ENCODE peak calls at places on chromosomes 12 and 14, in nine cellular contexts. M is transverse colon; Q is A673; P is suprapubic skin; F is ACHN; G is NCI-H1417; H is H54; U is pancreas; S is stimulated activated CD4-positive, alpha-beta T cell treated with anti-CD3 and anti-CD28 coated beads, Interleukin-2, amount 100 ng/mL, for 48 hours. D is an unnamed sample.

GRCh38 chr14:74263181-74263580 is 23.9 kb downstream of the VSX2 start:
- DNase-seq in U (no peak), Q (no peak), S (no peak), H (no peak), F (no peak), G (no peak), M (no peak), P (no peak), D (no peak)

GRCh38 chr14:99192823-99193222 is 79.2 kb downstream of the BCL11B start:
- DNase-seq in H (no peak), F (no peak), S (no peak), M (no peak), P (no peak), U (no peak), G (no peak), Q (no peak), D (no peak)

GRCh38 chr12:84856156-84856900 is 56.3 kb downstream of the SLC6A15 start:
- DNase-seq in H (no peak), Q (no peak), G (no peak), U (no peak), S (no peak), M (no peak), F (no peak), P (no peak), D (no peak)

GRCh38 chr12:78473136-78473535 is 391.4 kb upstream of the SYT1 start:
- DNase-seq in H (no peak), G (no peak), U (no peak), Q (peak; percentile 65), P (no peak), F (no peak), S (no peak), M (no peak), D (no peak)

GRCh38 chr12:22121224-22121623 is 75.2 kb downstream of the CMAS start:
- DNase-seq in Q (no peak), U (no peak), H (no peak), G (no peak), M (peak; percentile 14), S (peak; percentile 37), F (peak; percentile 28), P (no peak), D (no peak)

GRCh38 chr14:34161351-34162169 is 210.7 kb upstream of the EGLN3 start:
- DNase-seq in F (no peak), H (no peak), Q (no peak), G (no peak), P (no peak), M (no peak), U (no peak), S (no peak), D (no peak)

GRCh38 chr12:111818340-111818739 is 23.7 kb upstream of the MAPKAPK5 start:
- DNase-seq in Q (no peak), F (no peak), S (no peak), G (no peak), U (no peak), P (no peak), H (no peak), M (no peak), D (no peak)

GRCh38 chr12:130051900-130052299 is 110.4 kb upstream of the FZD10 start:
- DNase-seq in S (no peak), G (no peak), P (no peak), H (no peak), F (no peak), U (no peak), Q (no peak), M (no peak), D (no peak)

GRCh38 chr14:95047754-95048153 is 109.6 kb downstream of the DICER1 start:
- DNase-seq in F (no peak), G (no peak), Q (no peak), P (peak; percentile 35), M (no peak), S (no peak), U (no peak), H (no peak), D (no peak)

GRCh38 chr14:37196604-37197420 is 925 bp upstream of the MIPOL1 start:
- DNase-seq in F (no peak), P (no peak), S (no peak), U (no peak), Q (no peak), M (no peak), G (no peak), H (no peak), D (no peak)

GRCh38 chr14:86357866-86358265 is 827.9 kb downstream of the FLRT2 start:
- DNase-seq in H (no peak), U (no peak), G (peak; percentile 87), P (no peak), S (no peak), M (no peak), Q (no peak), F (no peak), D (no peak)

GRCh38 chr12:46088040-46088439 is 97.7 kb upstream of the SCAF11 start:
- DNase-seq in U (no peak), F (no peak), H (no peak), Q (no peak), G (peak; percentile 35), P (no peak), M (no peak), S (no peak), D (no peak)

GRCh38 chr12:65881965-65882413 is 57.7 kb downstream of the HMGA2 start:
- DNase-seq in U (peak; percentile 51), P (peak; percentile 93), G (no peak), Q (no peak), F (no peak), S (no peak), H (no peak), M (peak; percentile 47), D (peak; percentile 67)

GRCh38 chr12:123131879-123132402 is 18.9 kb downstream of the PITPNM2 start:
- DNase-seq in U (peak; percentile 21), G (peak; percentile 99), S (no peak), P (no peak), H (no peak), Q (no peak), F (no peak), M (peak; percentile 59), D (no peak)

GRCh38 chr12:16726879-16727278 is 120.9 kb upstream of the LMO3 start:
- DNase-seq in U (no peak), P (no peak), S (no peak), Q (peak; percentile 92), H (no peak), G (no peak), F (no peak), M (no peak), D (no peak)

GRCh38 chr12:122067966-122068365 is 10.6 kb upstream of the MLXIP start:
- DNase-seq in F (no peak), G (no peak), S (no peak), H (no peak), Q (no peak), U (no peak), P (no peak), M (peak; percentile 75), D (no peak)

GRCh38 chr14:99224116-99224910 is 47.7 kb downstream of the BCL11B start:
- DNase-seq in Q (no peak), F (no peak), P (no peak), S (no peak), U (no peak), M (no peak), G (no peak), H (no peak), D (no peak)

GRCh38 chr14:23137221-23138172 is 18.4 kb upstream of the CEBPE start:
- DNase-seq in U (no peak), Q (no peak), F (no peak), P (no peak), G (no peak), H (no peak), M (no peak), S (no peak), D (no peak)

D was measured in T47D.